ENCODE peak calls at places on chromosomes 7 and 10, in five cellular contexts. One of them, this sample, is unnamed.
A peak's percentile ranks its signal among the peaks of the same experiment; 100 is the strongest.

GRCh38 chr10:103553743-103554487 is 60.4 kb downstream of the NEURL1 start:
- DNase-seq in GM23338: no peak
- DNase-seq in IMR-90: no peak
- DNase-seq in K562: no peak
- DNase-seq in GM12878: no peak
- DNase-seq in this sample: no peak

GRCh38 chr7:1247527-1248041 is 14.9 kb downstream of the UNCX start:
- DNase-seq in IMR-90: no peak
- DNase-seq in GM12878: no peak
- DNase-seq in K562: no peak
- DNase-seq in GM23338: no peak
- DNase-seq in this sample: no peak

GRCh38 chr10:79444243-79445119 is 943 bp downstream of the ZCCHC24 start:
- DNase-seq in IMR-90: peak; percentile 68
- DNase-seq in GM23338: peak; percentile 80
- DNase-seq in GM12878: no peak
- DNase-seq in K562: peak; percentile 74
- DNase-seq in this sample: peak; percentile 60

GRCh38 chr7:77450613-77451012 is 34.5 kb upstream of the GSAP start:
- DNase-seq in GM12878: no peak
- DNase-seq in K562: no peak
- DNase-seq in IMR-90: no peak
- DNase-seq in GM23338: no peak
- DNase-seq in this sample: no peak

GRCh38 chr10:121655254-121656142 is 57.3 kb upstream of the FGFR2 start:
- DNase-seq in GM12878: no peak
- DNase-seq in K562: no peak
- DNase-seq in GM23338: peak; percentile 15
- DNase-seq in IMR-90: no peak
- DNase-seq in this sample: no peak

GRCh38 chr7:106776618-106777347 is 88.3 kb upstream of the PIK3CG start:
- DNase-seq in IMR-90: no peak
- DNase-seq in K562: no peak
- DNase-seq in GM12878: no peak
- DNase-seq in GM23338: no peak
- DNase-seq in this sample: no peak

GRCh38 chr7:31076641-31077310 is 24.7 kb downstream of the ADCYAP1R1 start:
- DNase-seq in K562: no peak
- DNase-seq in IMR-90: no peak
- DNase-seq in GM12878: no peak
- DNase-seq in GM23338: no peak
- DNase-seq in this sample: no peak

GRCh38 chr7:45032421-45032820 is 32.4 kb downstream of the CCM2 start:
- DNase-seq in GM23338: no peak
- DNase-seq in IMR-90: no peak
- DNase-seq in K562: no peak
- DNase-seq in GM12878: no peak
- DNase-seq in this sample: no peak

GRCh38 chr7:17965600-17965999 is 25.3 kb upstream of the SNX13 start:
- DNase-seq in GM12878: no peak
- DNase-seq in GM23338: no peak
- DNase-seq in K562: no peak
- DNase-seq in IMR-90: peak; percentile 71
- DNase-seq in this sample: peak; percentile 64

GRCh38 chr7:36284470-36284869 is 105.2 kb upstream of the ANLN start:
- DNase-seq in K562: no peak
- DNase-seq in IMR-90: no peak
- DNase-seq in GM12878: no peak
- DNase-seq in GM23338: peak; percentile 63
- DNase-seq in this sample: no peak

GRCh38 chr7:1571261-1571650 is 1.4 kb upstream of the PSMG3 start:
- DNase-seq in GM23338: no peak
- DNase-seq in K562: no peak
- DNase-seq in GM12878: no peak
- DNase-seq in IMR-90: peak; percentile 68
- DNase-seq in this sample: peak; percentile 44

GRCh38 chr10:124025638-124026336 is 67.6 kb downstream of the CHST15 start:
- DNase-seq in GM23338: peak; percentile 25
- DNase-seq in GM12878: no peak
- DNase-seq in IMR-90: no peak
- DNase-seq in K562: peak; percentile 12
- DNase-seq in this sample: peak; percentile 23

GRCh38 chr7:143279186-143280098 is 5.3 kb upstream of the TMEM139 start:
- DNase-seq in IMR-90: peak; percentile 68
- DNase-seq in GM12878: no peak
- DNase-seq in K562: no peak
- DNase-seq in GM23338: peak; percentile 48
- DNase-seq in this sample: peak; percentile 83

GRCh38 chr7:134632937-134633540 is 13.6 kb upstream of the BPGM start:
- DNase-seq in GM23338: peak; percentile 76
- DNase-seq in K562: peak; percentile 79
- DNase-seq in GM12878: no peak
- DNase-seq in IMR-90: peak; percentile 69
- DNase-seq in this sample: peak; percentile 65

GRCh38 chr10:96025566-96025965 is 17.8 kb upstream of the CCNJ start:
- DNase-seq in K562: peak; percentile 36
- DNase-seq in IMR-90: peak; percentile 6
- DNase-seq in GM12878: no peak
- DNase-seq in GM23338: peak; percentile 64
- DNase-seq in this sample: peak; percentile 2

GRCh38 chr10:78634389-78634815 is 434.4 kb upstream of the ZMIZ1 start:
- DNase-seq in K562: no peak
- DNase-seq in GM12878: no peak
- DNase-seq in IMR-90: peak; percentile 45
- DNase-seq in GM23338: no peak
- DNase-seq in this sample: peak; percentile 39

GRCh38 chr10:49163741-49164140 is 24.4 kb downstream of the TMEM273 start:
- DNase-seq in GM12878: no peak
- DNase-seq in K562: no peak
- DNase-seq in GM23338: no peak
- DNase-seq in IMR-90: peak; percentile 96
- DNase-seq in this sample: peak; percentile 89

GRCh38 chr10:126596472-126597016 is 73.9 kb downstream of the C10orf90 start:
- DNase-seq in K562: no peak
- DNase-seq in IMR-90: no peak
- DNase-seq in GM23338: no peak
- DNase-seq in GM12878: no peak
- DNase-seq in this sample: no peak

GRCh38 chr10:71308985-71309384 is 10.1 kb upstream of the SLC29A3 start:
- DNase-seq in GM23338: no peak
- DNase-seq in IMR-90: no peak
- DNase-seq in GM12878: no peak
- DNase-seq in K562: no peak
- DNase-seq in this sample: no peak

GRCh38 chr10:133207627-133208026 is 22.4 kb upstream of the UTF1 start:
- DNase-seq in IMR-90: no peak
- DNase-seq in GM12878: no peak
- DNase-seq in GM23338: no peak
- DNase-seq in K562: no peak
- DNase-seq in this sample: no peak

GRCh38 chr10:124076334-124076733 is 17.1 kb downstream of the CHST15 start:
- DNase-seq in K562: no peak
- DNase-seq in GM12878: no peak
- DNase-seq in IMR-90: no peak
- DNase-seq in GM23338: no peak
- DNase-seq in this sample: no peak

GRCh38 chr10:114042895-114043531 is 653 bp upstream of the ADRB1 start:
- DNase-seq in K562: no peak
- DNase-seq in IMR-90: peak; percentile 4
- DNase-seq in GM23338: peak; percentile 76
- DNase-seq in GM12878: no peak
- DNase-seq in this sample: peak; percentile 46

GRCh38 chr7:8040768-8041369 is 72.3 kb downstream of the GLCCI1 start:
- DNase-seq in IMR-90: no peak
- DNase-seq in K562: no peak
- DNase-seq in GM23338: no peak
- DNase-seq in GM12878: no peak
- DNase-seq in this sample: no peak

GRCh38 chr7:8037151-8037550 is 68.6 kb downstream of the GLCCI1 start:
- DNase-seq in GM23338: peak; percentile 2
- DNase-seq in GM12878: no peak
- DNase-seq in K562: no peak
- DNase-seq in IMR-90: no peak
- DNase-seq in this sample: peak; percentile 36

GRCh38 chr7:8035190-8035589 is 66.6 kb downstream of the GLCCI1 start:
- DNase-seq in K562: peak; percentile 4
- DNase-seq in GM12878: no peak
- DNase-seq in IMR-90: no peak
- DNase-seq in GM23338: peak; percentile 11
- DNase-seq in this sample: no peak

GRCh38 chr7:8035647-8036518 is 67.3 kb downstream of the GLCCI1 start:
- DNase-seq in GM12878: peak; percentile 23
- DNase-seq in K562: no peak
- DNase-seq in IMR-90: peak; percentile 55
- DNase-seq in GM23338: peak; percentile 64
- DNase-seq in this sample: peak; percentile 66
- TF ChIP-seq CTCF in GM12878: no peak
- TF ChIP-seq CTCF in K562: no peak
- TF ChIP-seq CTCF in IMR-90: peak; percentile 53
- TF ChIP-seq CTCF in GM23338: peak; percentile 68
- TF ChIP-seq CTCF in this sample: peak; percentile 64

GRCh38 chr7:151264615-151265014 is 16.1 kb upstream of the SMARCD3 start:
- DNase-seq in IMR-90: no peak
- DNase-seq in GM12878: no peak
- DNase-seq in K562: no peak
- DNase-seq in GM23338: no peak
- DNase-seq in this sample: no peak
- H2AFZ ChIP-seq in IMR-90: no peak overlapping the region
- H2AFZ ChIP-seq in GM12878: no peak overlapping the region
- H2AFZ ChIP-seq in K562: no peak overlapping the region
- H2AFZ ChIP-seq in GM23338: no peak overlapping the region
- H2AFZ ChIP-seq in this sample: no peak overlapping the region

DNA sequence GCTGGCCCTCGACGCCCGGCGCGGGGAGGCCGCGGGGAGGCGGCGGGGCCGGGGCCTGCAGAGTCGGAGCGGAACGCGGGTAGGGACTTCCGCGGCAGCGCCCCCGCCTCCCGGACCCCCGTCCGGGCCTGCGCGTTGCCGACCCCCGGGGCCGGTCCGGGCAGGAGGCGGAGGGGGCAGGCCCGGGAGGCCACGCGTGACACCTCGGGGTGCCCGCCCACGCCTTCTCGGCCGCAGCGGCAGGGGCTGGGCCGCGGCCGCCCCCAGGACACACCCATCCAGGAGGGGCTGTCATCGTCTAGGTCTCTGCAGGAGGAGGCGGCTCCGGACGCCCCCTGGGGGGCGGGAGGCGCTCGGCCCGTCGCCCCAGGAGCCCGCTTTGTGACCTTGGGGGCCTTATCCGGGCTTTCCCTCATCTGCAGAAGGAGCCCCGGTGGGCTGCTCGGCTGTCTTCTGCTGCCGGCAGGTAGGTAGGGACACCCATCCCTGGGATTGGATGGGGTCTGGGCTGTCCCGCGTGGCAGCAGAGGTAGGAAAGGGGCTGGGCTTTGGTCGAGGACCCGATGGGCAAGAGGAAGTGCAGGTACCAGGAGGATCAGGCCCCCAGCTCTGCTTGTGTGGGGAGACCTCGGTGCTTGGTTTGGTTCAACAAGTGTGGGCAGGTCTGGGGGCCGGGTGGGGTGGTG is 569 bp downstream of the ZNF316 start:
- DNase-seq in GM12878: no peak
- DNase-seq in K562: peak; percentile 95
- DNase-seq in IMR-90: peak; percentile 8
- DNase-seq in GM23338: peak; percentile 67
- DNase-seq in this sample: peak; percentile 14
- TF ChIP-seq CTCF in GM12878: peak; percentile 39
- TF ChIP-seq CTCF in K562: peak; percentile 55
- TF ChIP-seq CTCF in IMR-90: peak; percentile 31
- TF ChIP-seq CTCF in GM23338: peak; percentile 20
- TF ChIP-seq CTCF in this sample: peak; percentile 11

GRCh38 chr7:4214501-4215155 is 467.5 kb upstream of the FOXK1 start:
- DNase-seq in GM12878: no peak
- DNase-seq in K562: no peak
- DNase-seq in GM23338: no peak
- DNase-seq in IMR-90: no peak
- DNase-seq in this sample: no peak
- H2AFZ ChIP-seq in GM12878: no peak overlapping the region
- H2AFZ ChIP-seq in K562: no peak overlapping the region
- H2AFZ ChIP-seq in GM23338: no peak overlapping the region
- H2AFZ ChIP-seq in IMR-90: no peak overlapping the region
- H2AFZ ChIP-seq in this sample: no peak overlapping the region

This sample was measured in fibroblast of lung.